ENCODE peak calls at places on chromosomes 4 and X, in ten cellular contexts. One of them, this sample, is unnamed.

GRCh38 chr4:2829933-2830451 is 13.7 kb upstream of the ADD1 start:
- DNase-seq in IMR-90: no peak
- DNase-seq in fibroblast of pulmonary artery: no peak
- DNase-seq in HFF-Myc: no peak
- DNase-seq in posterior cingulate gyrus: no peak
- DNase-seq in body of pancreas: peak; percentile 3
- DNase-seq in cardiac septum: peak; percentile 66
- DNase-seq in aorta: peak; percentile 26
- DNase-seq in dermis blood vessel endothelial cell: no peak
- DNase-seq in GM12865: no peak
- DNase-seq in this sample: no peak

GRCh38 chr4:166421556-166422156 is 548.6 kb downstream of the TLL1 start:
- DNase-seq in IMR-90: peak; percentile 2
- DNase-seq in fibroblast of pulmonary artery: peak; percentile 74
- DNase-seq in HFF-Myc: no peak
- DNase-seq in posterior cingulate gyrus: no peak
- DNase-seq in body of pancreas: no peak
- DNase-seq in cardiac septum: no peak
- DNase-seq in aorta: peak; percentile 82
- DNase-seq in dermis blood vessel endothelial cell: no peak
- DNase-seq in GM12865: no peak
- DNase-seq in this sample: no peak

GRCh38 chr4:144709793-144710525 is 64.0 kb downstream of the HHIP start:
- DNase-seq in IMR-90: peak; percentile 66
- DNase-seq in fibroblast of pulmonary artery: peak; percentile 88
- DNase-seq in HFF-Myc: no peak
- DNase-seq in posterior cingulate gyrus: peak; percentile 47
- DNase-seq in body of pancreas: no peak
- DNase-seq in cardiac septum: no peak
- DNase-seq in aorta: no peak
- DNase-seq in dermis blood vessel endothelial cell: peak; percentile 95
- DNase-seq in GM12865: no peak
- DNase-seq in this sample: no peak

GRCh38 chr4:70703695-70704332 is 15.5 kb downstream of the UTP3 start:
- DNase-seq in IMR-90: peak; percentile 83
- DNase-seq in fibroblast of pulmonary artery: peak; percentile 35
- DNase-seq in HFF-Myc: no peak
- DNase-seq in posterior cingulate gyrus: peak; percentile 22
- DNase-seq in body of pancreas: peak; percentile 33
- DNase-seq in cardiac septum: no peak
- DNase-seq in aorta: no peak
- DNase-seq in dermis blood vessel endothelial cell: peak; percentile 51
- DNase-seq in GM12865: no peak
- DNase-seq in this sample: no peak

GRCh38 chr4:112015960-112016359 is 129.3 kb upstream of the FAM241A start:
- DNase-seq in IMR-90: no peak
- DNase-seq in fibroblast of pulmonary artery: no peak
- DNase-seq in HFF-Myc: no peak
- DNase-seq in posterior cingulate gyrus: no peak
- DNase-seq in body of pancreas: no peak
- DNase-seq in cardiac septum: no peak
- DNase-seq in aorta: no peak
- DNase-seq in dermis blood vessel endothelial cell: no peak
- DNase-seq in GM12865: no peak
- DNase-seq in this sample: no peak

GRCh38 chrX:17046478-17047097 is 100.1 kb downstream of the REPS2 start:
- DNase-seq in IMR-90: peak; percentile 67
- DNase-seq in fibroblast of pulmonary artery: peak; percentile 81
- DNase-seq in HFF-Myc: no peak
- DNase-seq in posterior cingulate gyrus: peak; percentile 62
- DNase-seq in body of pancreas: peak; percentile 84
- DNase-seq in cardiac septum: no peak
- DNase-seq in aorta: peak; percentile 52
- DNase-seq in dermis blood vessel endothelial cell: peak; percentile 84
- DNase-seq in GM12865: peak; percentile 60
- DNase-seq in this sample: peak; percentile 11

GRCh38 chr4:102832105-102832504 is 4.8 kb upstream of the UBE2D3 start:
- DNase-seq in IMR-90: no peak
- DNase-seq in fibroblast of pulmonary artery: no peak
- DNase-seq in HFF-Myc: no peak
- DNase-seq in posterior cingulate gyrus: no peak
- DNase-seq in body of pancreas: no peak
- DNase-seq in cardiac septum: no peak
- DNase-seq in aorta: no peak
- DNase-seq in dermis blood vessel endothelial cell: no peak
- DNase-seq in GM12865: no peak
- DNase-seq in this sample: no peak

GRCh38 chr4:173528378-173529321 is 1.4 kb downstream of the HAND2 start:
- DNase-seq in IMR-90: no peak
- DNase-seq in fibroblast of pulmonary artery: peak; percentile 65
- DNase-seq in HFF-Myc: no peak
- DNase-seq in posterior cingulate gyrus: no peak
- DNase-seq in body of pancreas: no peak
- DNase-seq in cardiac septum: no peak
- DNase-seq in aorta: peak; percentile 56
- DNase-seq in dermis blood vessel endothelial cell: no peak
- DNase-seq in GM12865: no peak
- DNase-seq in this sample: no peak

GRCh38 chr4:1608196-1608820 is 75.8 kb downstream of the FAM53A start:
- DNase-seq in IMR-90: no peak
- DNase-seq in fibroblast of pulmonary artery: no peak
- DNase-seq in HFF-Myc: no peak
- DNase-seq in posterior cingulate gyrus: no peak
- DNase-seq in body of pancreas: no peak
- DNase-seq in cardiac septum: no peak
- DNase-seq in aorta: peak; percentile 36
- DNase-seq in dermis blood vessel endothelial cell: no peak
- DNase-seq in GM12865: no peak
- DNase-seq in this sample: no peak

GRCh38 chrX:8034058-8034457 is 106.8 kb upstream of the PNPLA4 start:
- DNase-seq in IMR-90: no peak
- DNase-seq in fibroblast of pulmonary artery: no peak
- DNase-seq in HFF-Myc: no peak
- DNase-seq in posterior cingulate gyrus: no peak
- DNase-seq in body of pancreas: no peak
- DNase-seq in cardiac septum: no peak
- DNase-seq in aorta: no peak
- DNase-seq in dermis blood vessel endothelial cell: no peak
- DNase-seq in GM12865: no peak
- DNase-seq in this sample: no peak

GRCh38 chrX:45150821-45151220 is 49.9 kb downstream of the DIPK2B start:
- DNase-seq in IMR-90: no peak
- DNase-seq in fibroblast of pulmonary artery: no peak
- DNase-seq in HFF-Myc: no peak
- DNase-seq in posterior cingulate gyrus: no peak
- DNase-seq in body of pancreas: no peak
- DNase-seq in cardiac septum: no peak
- DNase-seq in aorta: no peak
- DNase-seq in dermis blood vessel endothelial cell: no peak
- DNase-seq in GM12865: no peak
- DNase-seq in this sample: no peak

GRCh38 chr4:155590751-155591150 is 75.9 kb upstream of the GUCY1A1 start:
- DNase-seq in IMR-90: no peak
- DNase-seq in fibroblast of pulmonary artery: no peak
- DNase-seq in HFF-Myc: no peak
- DNase-seq in posterior cingulate gyrus: no peak
- DNase-seq in body of pancreas: peak; percentile 10
- DNase-seq in cardiac septum: no peak
- DNase-seq in aorta: no peak
- DNase-seq in dermis blood vessel endothelial cell: no peak
- DNase-seq in GM12865: no peak
- DNase-seq in this sample: no peak

GRCh38 chrX:24777660-24778059 is 83.9 kb downstream of the POLA1 start:
- DNase-seq in IMR-90: no peak
- DNase-seq in fibroblast of pulmonary artery: no peak
- DNase-seq in HFF-Myc: no peak
- DNase-seq in posterior cingulate gyrus: no peak
- DNase-seq in body of pancreas: no peak
- DNase-seq in cardiac septum: no peak
- DNase-seq in aorta: no peak
- DNase-seq in dermis blood vessel endothelial cell: no peak
- DNase-seq in GM12865: peak; percentile 47
- DNase-seq in this sample: no peak

GRCh38 chrX:134601240-134601639 is 57.0 kb downstream of the PLAC1 start:
- DNase-seq in IMR-90: peak; percentile 27
- DNase-seq in fibroblast of pulmonary artery: peak; percentile 36
- DNase-seq in HFF-Myc: no peak
- DNase-seq in posterior cingulate gyrus: no peak
- DNase-seq in body of pancreas: no peak
- DNase-seq in cardiac septum: no peak
- DNase-seq in aorta: no peak
- DNase-seq in dermis blood vessel endothelial cell: no peak
- DNase-seq in GM12865: no peak
- DNase-seq in this sample: no peak

GRCh38 chr4:110623710-110624015 is 786 bp upstream of the PITX2 start:
- DNase-seq in IMR-90: no peak
- DNase-seq in fibroblast of pulmonary artery: no peak
- DNase-seq in HFF-Myc: no peak
- DNase-seq in posterior cingulate gyrus: no peak
- DNase-seq in body of pancreas: no peak
- DNase-seq in cardiac septum: no peak
- DNase-seq in aorta: no peak
- DNase-seq in dermis blood vessel endothelial cell: no peak
- DNase-seq in GM12865: no peak
- DNase-seq in this sample: no peak

GRCh38 chr4:4734425-4734824 is 125.0 kb upstream of the MSX1 start:
- DNase-seq in IMR-90: no peak
- DNase-seq in fibroblast of pulmonary artery: no peak
- DNase-seq in HFF-Myc: no peak
- DNase-seq in posterior cingulate gyrus: no peak
- DNase-seq in body of pancreas: no peak
- DNase-seq in cardiac septum: peak; percentile 47
- DNase-seq in aorta: no peak
- DNase-seq in dermis blood vessel endothelial cell: no peak
- DNase-seq in GM12865: no peak
- DNase-seq in this sample: no peak

GRCh38 chrX:70476934-70477733 is 32.5 kb downstream of the DLG3 start:
- DNase-seq in IMR-90: peak; percentile 69
- DNase-seq in fibroblast of pulmonary artery: peak; percentile 49
- DNase-seq in HFF-Myc: peak; percentile 27
- DNase-seq in posterior cingulate gyrus: no peak
- DNase-seq in body of pancreas: peak; percentile 73
- DNase-seq in cardiac septum: no peak
- DNase-seq in aorta: peak; percentile 51
- DNase-seq in dermis blood vessel endothelial cell: peak; percentile 55
- DNase-seq in GM12865: no peak
- DNase-seq in this sample: no peak

GRCh38 chr4:125765936-125766335 is 451.2 kb downstream of the FAT4 start:
- DNase-seq in IMR-90: peak; percentile 61
- DNase-seq in fibroblast of pulmonary artery: peak; percentile 53
- DNase-seq in HFF-Myc: no peak
- DNase-seq in posterior cingulate gyrus: no peak
- DNase-seq in body of pancreas: no peak
- DNase-seq in cardiac septum: no peak
- DNase-seq in aorta: no peak
- DNase-seq in dermis blood vessel endothelial cell: no peak
- DNase-seq in GM12865: no peak
- DNase-seq in this sample: no peak

GRCh38 chr4:66357316-66357715 is 687.0 kb upstream of the EPHA5 start:
- DNase-seq in IMR-90: peak; percentile 12
- DNase-seq in fibroblast of pulmonary artery: peak; percentile 22
- DNase-seq in HFF-Myc: no peak
- DNase-seq in posterior cingulate gyrus: no peak
- DNase-seq in body of pancreas: no peak
- DNase-seq in cardiac septum: no peak
- DNase-seq in aorta: no peak
- DNase-seq in dermis blood vessel endothelial cell: no peak
- DNase-seq in GM12865: no peak
- DNase-seq in this sample: no peak

GRCh38 chr4:26141916-26142638 is 178.7 kb upstream of the RBPJ start:
- DNase-seq in IMR-90: peak; percentile 83
- DNase-seq in fibroblast of pulmonary artery: peak; percentile 25
- DNase-seq in HFF-Myc: no peak
- DNase-seq in posterior cingulate gyrus: no peak
- DNase-seq in body of pancreas: peak; percentile 10
- DNase-seq in cardiac septum: no peak
- DNase-seq in aorta: peak; percentile 75
- DNase-seq in dermis blood vessel endothelial cell: no peak
- DNase-seq in GM12865: peak; percentile 55
- DNase-seq in this sample: no peak

GRCh38 chr4:4869731-4870483 is 10.4 kb downstream of the MSX1 start:
- DNase-seq in IMR-90: no peak
- DNase-seq in fibroblast of pulmonary artery: no peak
- DNase-seq in HFF-Myc: no peak
- DNase-seq in posterior cingulate gyrus: no peak
- DNase-seq in body of pancreas: no peak
- DNase-seq in cardiac septum: no peak
- DNase-seq in aorta: no peak
- DNase-seq in dermis blood vessel endothelial cell: no peak
- DNase-seq in GM12865: no peak
- DNase-seq in this sample: no peak

GRCh38 chrX:129035180-129035579 is 488.1 kb downstream of the SMARCA1 start:
- DNase-seq in IMR-90: no peak
- DNase-seq in fibroblast of pulmonary artery: no peak
- DNase-seq in HFF-Myc: no peak
- DNase-seq in posterior cingulate gyrus: no peak
- DNase-seq in body of pancreas: no peak
- DNase-seq in cardiac septum: no peak
- DNase-seq in aorta: no peak
- DNase-seq in dermis blood vessel endothelial cell: no peak
- DNase-seq in GM12865: no peak
- DNase-seq in this sample: no peak

GRCh38 chrX:101393530-101394305 is 2.9 kb downstream of the RPL36A start:
- DNase-seq in IMR-90: no peak
- DNase-seq in fibroblast of pulmonary artery: no peak
- DNase-seq in HFF-Myc: no peak
- DNase-seq in posterior cingulate gyrus: no peak
- DNase-seq in body of pancreas: no peak
- DNase-seq in cardiac septum: no peak
- DNase-seq in aorta: no peak
- DNase-seq in dermis blood vessel endothelial cell: no peak
- DNase-seq in GM12865: no peak
- DNase-seq in this sample: no peak

GRCh38 chrX:32877592-32877991 is 333.8 kb downstream of the DMD start:
- DNase-seq in IMR-90: peak; percentile 41
- DNase-seq in fibroblast of pulmonary artery: peak; percentile 32
- DNase-seq in HFF-Myc: no peak
- DNase-seq in posterior cingulate gyrus: no peak
- DNase-seq in body of pancreas: no peak
- DNase-seq in cardiac septum: no peak
- DNase-seq in aorta: no peak
- DNase-seq in dermis blood vessel endothelial cell: no peak
- DNase-seq in GM12865: no peak
- DNase-seq in this sample: no peak

GRCh38 chrX:50202539-50202938 is 1.7 kb upstream of the AKAP4 start:
- DNase-seq in IMR-90: no peak
- DNase-seq in fibroblast of pulmonary artery: peak; percentile 13
- DNase-seq in HFF-Myc: no peak
- DNase-seq in posterior cingulate gyrus: no peak
- DNase-seq in body of pancreas: no peak
- DNase-seq in cardiac septum: no peak
- DNase-seq in aorta: no peak
- DNase-seq in dermis blood vessel endothelial cell: peak; percentile 25
- DNase-seq in GM12865: no peak
- DNase-seq in this sample: no peak

GRCh38 chr4:31107362-31107761 is 387.2 kb downstream of the PCDH7 start:
- DNase-seq in IMR-90: peak; percentile 57
- DNase-seq in fibroblast of pulmonary artery: peak; percentile 6
- DNase-seq in HFF-Myc: no peak
- DNase-seq in posterior cingulate gyrus: no peak
- DNase-seq in body of pancreas: no peak
- DNase-seq in cardiac septum: no peak
- DNase-seq in aorta: no peak
- DNase-seq in dermis blood vessel endothelial cell: no peak
- DNase-seq in GM12865: no peak
- DNase-seq in this sample: no peak

GRCh38 chrX:153793291-153793690 is 884 bp downstream of the IDH3G start:
- DNase-seq in IMR-90: no peak
- DNase-seq in fibroblast of pulmonary artery: no peak
- DNase-seq in HFF-Myc: no peak
- DNase-seq in posterior cingulate gyrus: no peak
- DNase-seq in body of pancreas: no peak
- DNase-seq in cardiac septum: no peak
- DNase-seq in aorta: no peak
- DNase-seq in dermis blood vessel endothelial cell: peak; percentile 16
- DNase-seq in GM12865: peak; percentile 32
- DNase-seq in this sample: no peak

GRCh38 chr4:13543648-13544555 is at the start of gene NKX3-2:
- DNase-seq in IMR-90: peak; percentile 20
- DNase-seq in fibroblast of pulmonary artery: no peak
- DNase-seq in HFF-Myc: no peak
- DNase-seq in posterior cingulate gyrus: no peak
- DNase-seq in body of pancreas: no peak
- DNase-seq in cardiac septum: no peak
- DNase-seq in aorta: no peak
- DNase-seq in dermis blood vessel endothelial cell: peak; percentile 41
- DNase-seq in GM12865: no peak
- DNase-seq in this sample: no peak